ENCODE peak calls at places on chromosomes 5 and 9, in six cellular contexts. W, R, K, T, E and S are unnamed samples.
A peak's percentile ranks its signal among the peaks of the same experiment; 100 is the strongest.

GRCh38 chr5:65825388-65826328 is 100.7 kb upstream of the ERBIN start:
- DNase-seq in W (no peak), R (peak; percentile 25), K (no peak), T (no peak), E (no peak), S (no peak)

GRCh38 chr9:125061391-125061790 is 81.9 kb downstream of the SCAI start:
- DNase-seq in W (no peak), R (no peak), K (no peak), T (no peak), E (no peak), S (no peak)

GRCh38 chr5:26310415-26310814 is 728.0 kb downstream of the CDH9 start:
- DNase-seq in W (no peak), R (no peak), K (no peak), T (no peak), E (no peak), S (no peak)

GRCh38 chr5:79256563-79256962 is 20.6 kb downstream of the JMY start:
- DNase-seq in W (no peak), R (peak; percentile 65), K (no peak), T (no peak), E (no peak), S (no peak)

GRCh38 chr9:125747053-125747764 is at the start of gene PBX3:
- DNase-seq in W (peak; percentile 71), R (peak; percentile 73), K (peak; percentile 92), T (peak; percentile 52), E (peak; percentile 62), S (no peak)

GRCh38 chr5:158538506-158539074 is 561.1 kb downstream of the EBF1 start:
- DNase-seq in W (peak; percentile 37), R (peak; percentile 69), K (no peak), T (no peak), E (peak; percentile 27), S (no peak)

GRCh38 chr5:66306844-66307315 is 162.8 kb downstream of the SREK1 start:
- DNase-seq in W (peak; percentile 31), R (no peak), K (no peak), T (no peak), E (no peak), S (no peak)

GRCh38 chr9:112322701-112323377 is 10.6 kb downstream of the PTBP3 start:
- DNase-seq in W (no peak), R (no peak), K (no peak), T (no peak), E (no peak), S (no peak)

GRCh38 chr5:77973253-77973609 is 197.1 kb upstream of the TBCA start:
- DNase-seq in W (no peak), R (no peak), K (no peak), T (no peak), E (no peak), S (no peak)

GRCh38 chr9:36728651-36729520 is 156.2 kb downstream of the MELK start:
- DNase-seq in W (peak; percentile 26), R (peak; percentile 81), K (peak; percentile 87), T (peak; percentile 72), E (peak; percentile 24), S (peak; percentile 78)

GRCh38 chr5:88756953-88757352 is 126.0 kb downstream of the MEF2C start:
- DNase-seq in W (no peak), R (no peak), K (no peak), T (no peak), E (no peak), S (no peak)

GRCh38 chr5:31935702-31936347 is 238.3 kb downstream of the GOLPH3 start:
- DNase-seq in W (no peak), R (no peak), K (no peak), T (no peak), E (no peak), S (no peak)

GRCh38 chr9:10704720-10705119 is 91.9 kb upstream of the PTPRD start:
- DNase-seq in W (no peak), R (no peak), K (no peak), T (no peak), E (no peak), S (no peak)

GRCh38 chr9:133533878-133534277 is 626 bp upstream of the ADAMTSL2 start:
- DNase-seq in W (no peak), R (no peak), K (no peak), T (no peak), E (no peak), S (no peak)

GRCh38 chr5:68189613-68190012 is 25.9 kb upstream of the PIK3R1 start:
- DNase-seq in W (no peak), R (no peak), K (no peak), T (no peak), E (no peak), S (no peak)

GRCh38 chr5:10140195-10140973 is 109.3 kb downstream of the ATPSCKMT start:
- DNase-seq in W (no peak), R (no peak), K (no peak), T (no peak), E (no peak), S (no peak)

GRCh38 chr5:179268399-179268952 is 76.8 kb downstream of the ADAMTS2 start:
- DNase-seq in W (peak; percentile 11), R (no peak), K (peak; percentile 61), T (peak; percentile 16), E (peak; percentile 13), S (peak; percentile 35)

GRCh38 chr5:147437161-147437596 is 72.7 kb downstream of the DPYSL3 start:
- DNase-seq in W (no peak), R (no peak), K (no peak), T (no peak), E (no peak), S (no peak)

GRCh38 chr5:163564321-163564924 is 59.0 kb downstream of the MAT2B start:
- DNase-seq in W (peak; percentile 32), R (peak; percentile 53), K (no peak), T (peak; percentile 71), E (no peak), S (peak; percentile 57)

GRCh38 chr5:39624890-39625289 is 200.1 kb upstream of the DAB2 start:
- DNase-seq in W (no peak), R (no peak), K (no peak), T (no peak), E (no peak), S (no peak)

GRCh38 chr9:121169094-121169601 is 32.5 kb downstream of the RAB14 start:
- DNase-seq in W (no peak), R (peak; percentile 20), K (no peak), T (no peak), E (no peak), S (no peak)

GRCh38 chr5:15914603-15915002 is 265.0 kb downstream of the MARCHF11 start:
- DNase-seq in W (no peak), R (no peak), K (no peak), T (no peak), E (no peak), S (peak; percentile 58)

GRCh38 chr9:121593066-121593465 is 58.4 kb upstream of the DAB2IP start:
- DNase-seq in W (no peak), R (no peak), K (no peak), T (no peak), E (no peak), S (no peak)

GRCh38 chr5:143600396-143601075 is 197.1 kb upstream of the NR3C1 start:
- DNase-seq in W (no peak), R (no peak), K (no peak), T (no peak), E (no peak), S (no peak)

GRCh38 chr9:74117731-74118130 is 379.4 kb upstream of the RORB start:
- DNase-seq in W (no peak), R (no peak), K (no peak), T (no peak), E (no peak), S (no peak)

GRCh38 chr9:21853414-21853813 is 51.0 kb downstream of the MTAP start:
- DNase-seq in W (no peak), R (no peak), K (no peak), T (no peak), E (no peak), S (no peak)

GRCh38 chr5:11396867-11397266 is 507.4 kb downstream of the CTNND2 start:
- DNase-seq in W (no peak), R (no peak), K (no peak), T (no peak), E (no peak), S (no peak)

GRCh38 chr5:177500685-177501522 is 3.5 kb upstream of the PDLIM7 start:
- DNase-seq in W (peak; percentile 91), R (peak; percentile 86), K (peak; percentile 97), T (peak; percentile 94), E (peak; percentile 92), S (peak; percentile 88)

GRCh38 chr5:63878788-63879187 is 83.5 kb downstream of the HTR1A start:
- DNase-seq in W (no peak), R (no peak), K (no peak), T (no peak), E (no peak), S (no peak)

GRCh38 chr5:180787711-180788431 is 14.7 kb downstream of the MGAT1 start:
- DNase-seq in W (no peak), R (no peak), K (peak; percentile 67), T (no peak), E (no peak), S (peak; percentile 38)
- H3K27ac ChIP-seq in W (peak overlapping the region; percentile 73), R (no peak overlapping the region), K (no peak overlapping the region), T (no peak overlapping the region), E (peak overlapping the region; percentile 83), S (no peak overlapping the region)

GRCh38 chr9:2195211-2195610 is 180.1 kb downstream of the SMARCA2 start:
- DNase-seq in W (no peak), R (no peak), K (no peak), T (no peak), E (no peak), S (no peak)

GRCh38 chr9:2193565-2193964 is 178.4 kb downstream of the SMARCA2 start:
- DNase-seq in W (no peak), R (no peak), K (no peak), T (no peak), E (no peak), S (no peak)

GRCh38 chr9:2192356-2192979 is 177.3 kb downstream of the SMARCA2 start:
- DNase-seq in W (no peak), R (no peak), K (no peak), T (no peak), E (no peak), S (no peak)
- H3K27ac ChIP-seq in W (no peak overlapping the region), R (no peak overlapping the region), K (peak overlapping the region; percentile 29), T (no peak overlapping the region), E (no peak overlapping the region), S (no peak overlapping the region)

GRCh38 chr5:74403771-74404170 is 236.8 kb downstream of the ENC1 start:
- DNase-seq in W (no peak), R (no peak), K (no peak), T (no peak), E (no peak), S (no peak)

GRCh38 chr5:74402553-74402952 is 238.0 kb downstream of the ENC1 start:
- DNase-seq in W (no peak), R (no peak), K (no peak), T (peak; percentile 63), E (no peak), S (no peak)

GRCh38 chr5:74401566-74402320 is 238.8 kb downstream of the ENC1 start:
- DNase-seq in W (no peak), R (no peak), K (no peak), T (no peak), E (no peak), S (no peak)

GRCh38 chr5:74396913-74397606 is 243.5 kb downstream of the ENC1 start:
- DNase-seq in W (no peak), R (no peak), K (no peak), T (no peak), E (no peak), S (no peak)

GRCh38 chr5:74400067-74400466 is 240.5 kb downstream of the ENC1 start:
- DNase-seq in W (no peak), R (no peak), K (no peak), T (no peak), E (no peak), S (no peak)
- H3K27ac ChIP-seq in W (no peak overlapping the region), R (no peak overlapping the region), K (no peak overlapping the region), T (no peak overlapping the region), E (no peak overlapping the region), S (no peak overlapping the region)

GRCh38 chr5:112165399-112165798 is 253.7 kb downstream of the EPB41L4A start:
- DNase-seq in W (no peak), R (no peak), K (no peak), T (no peak), E (no peak), S (no peak)
- H3K27ac ChIP-seq in W (no peak overlapping the region), R (no peak overlapping the region), K (no peak overlapping the region), T (no peak overlapping the region), E (no peak overlapping the region), S (no peak overlapping the region)